ENCODE peak calls at places on chromosomes 1 and 21, in seven cellular contexts. U, K, Q, D, T, M and F are unnamed samples.
A peak's percentile ranks its signal among the peaks of the same experiment; 100 is the strongest.

GRCh38 chr1:182080955-182081582 is 19.6 kb upstream of the ZNF648 start:
- DNase-seq in K (peak; percentile 25), Q (peak; percentile 76), T (peak; percentile 47), M (no peak), U (no peak), D (no peak), F (peak; percentile 46)

GRCh38 chr1:93437976-93438605 is 9.8 kb upstream of the FNBP1L start:
- DNase-seq in K (no peak), T (no peak), D (no peak), M (no peak), U (no peak), Q (peak; percentile 36), F (no peak)

GRCh38 chr1:44354268-44354839 is 703 bp downstream of the ERI3 start:
- DNase-seq in D (no peak), U (no peak), Q (no peak), M (no peak), T (no peak), K (no peak), F (peak; percentile 12)

GRCh38 chr1:228141871-228142615 is 2.0 kb downstream of the GUK1 start:
- DNase-seq in D (no peak), U (no peak), K (no peak), M (no peak), Q (no peak), T (no peak), F (no peak)

GRCh38 chr21:37227071-37228002 is 39.8 kb downstream of the VPS26C start:
- DNase-seq in D (no peak), K (no peak), T (no peak), Q (no peak), U (no peak), M (no peak), F (no peak)

GRCh38 chr1:180571832-180572636 is 13.3 kb downstream of the OVAAL start:
- DNase-seq in D (no peak), U (no peak), Q (no peak), T (no peak), K (peak; percentile 23), M (no peak), F (peak; percentile 67)

GRCh38 chr21:22352088-22352487 is 1353.9 kb downstream of the NCAM2 start:
- DNase-seq in D (no peak), U (no peak), T (no peak), K (no peak), M (no peak), Q (no peak), F (no peak)

GRCh38 chr1:41372600-41372993 is 11.4 kb downstream of the FOXO6 start:
- DNase-seq in D (no peak), K (no peak), M (no peak), T (no peak), Q (no peak), U (no peak), F (no peak)

GRCh38 chr1:160657477-160657820 is 10.6 kb upstream of the SLAMF1 start:
- DNase-seq in M (no peak), K (no peak), D (no peak), Q (no peak), T (no peak), U (no peak), F (no peak)

GRCh38 chr1:101288491-101288944 is 51.7 kb downstream of the S1PR1 start:
- DNase-seq in K (peak; percentile 63), Q (peak; percentile 31), M (no peak), T (peak; percentile 50), U (peak; percentile 68), D (peak; percentile 53), F (peak; percentile 84)

GRCh38 chr21:32392880-32393676 is at the start of gene URB1:
- DNase-seq in K (peak; percentile 98), Q (peak; percentile 79), T (peak; percentile 90), M (peak; percentile 96), D (peak; percentile 92), U (peak; percentile 95), F (peak; percentile 94)

GRCh38 chr1:162899422-162900168 is 38.6 kb upstream of the CCDC190 start:
- DNase-seq in D (no peak), K (no peak), U (no peak), Q (no peak), T (no peak), M (no peak), F (no peak)

GRCh38 chr1:217469983-217470382 is 160.9 kb downstream of the GPATCH2 start:
- DNase-seq in Q (no peak), M (no peak), D (no peak), K (no peak), U (no peak), T (no peak), F (no peak)

GRCh38 chr1:172823534-172823933 is 164.6 kb downstream of the FASLG start:
- DNase-seq in Q (no peak), U (no peak), D (no peak), K (no peak), T (no peak), M (no peak), F (no peak)

GRCh38 chr1:243912347-243912746 is 62.3 kb upstream of the AKT3 start:
- DNase-seq in M (no peak), Q (no peak), D (no peak), T (no peak), U (no peak), K (no peak), F (no peak)

GRCh38 chr1:150799104-150799503 is 9.0 kb downstream of the CTSK start:
- DNase-seq in U (no peak), T (no peak), K (no peak), M (no peak), Q (no peak), D (no peak), F (no peak)

GRCh38 chr1:193306430-193306829 is 120.0 kb upstream of the B3GALT2 start:
- DNase-seq in K (no peak), M (no peak), D (no peak), Q (no peak), U (no peak), T (no peak), F (no peak)

GRCh38 chr1:50270926-50271325 is 152.3 kb downstream of the DMRTA2 start:
- DNase-seq in U (no peak), K (no peak), Q (no peak), M (no peak), T (no peak), D (no peak), F (no peak)

GRCh38 chr1:10945988-10946387 is 66.5 kb upstream of the TARDBP start:
- DNase-seq in Q (no peak), K (no peak), U (no peak), M (no peak), T (no peak), D (no peak), F (no peak)

GRCh38 chr1:218025454-218025853 is 259.6 kb upstream of the RRP15 start:
- DNase-seq in U (no peak), D (no peak), T (no peak), Q (no peak), M (no peak), K (no peak), F (no peak)